ENCODE peak calls at places on chromosomes 7 and 10, in eight cellular contexts. B is PC-9; K is aorta; J is colonic mucosa; I is CD8-positive, alpha-beta memory T cell; S is uterus; Q is K562; Z is HCT116. T is an unnamed sample. For H3K4me1, the result is how much of the 10 kb centered on the place peaks cover.

GRCh38 chr7:86975449-86975848 is 84.0 kb downstream of the ELAPOR2 start:
- DNase-seq in B (no peak), K (no peak), J (no peak), I (no peak), S (no peak), Q (no peak), Z (no peak), T (no peak)

GRCh38 chr7:156680281-156680680 is 39.7 kb downstream of the RNF32 start:
- DNase-seq in B (no peak), K (no peak), J (no peak), I (no peak), S (no peak), Q (no peak), Z (no peak), T (no peak)

GRCh38 chr10:110141747-110142625 is 65.4 kb upstream of the MXI1 start:
- DNase-seq in B (no peak), K (no peak), J (no peak), I (no peak), S (no peak), Q (no peak), Z (no peak), T (peak)

GRCh38 chr7:159122276-159122675 is 22.4 kb downstream of the VIPR2 start:
- DNase-seq in B (no peak), K (no peak), J (no peak), I (no peak), S (no peak), Q (no peak), Z (no peak), T (no peak)

GRCh38 chr10:59550061-59550460 is 159.6 kb downstream of the SLC16A9 start:
- DNase-seq in B (no peak), K (no peak), J (no peak), I (no peak), S (no peak), Q (no peak), Z (no peak), T (no peak)

GRCh38 chr10:71076473-71077142 is 135.8 kb upstream of the UNC5B start:
- DNase-seq in B (no peak), K (peak), J (no peak), I (no peak), S (no peak), Q (no peak), Z (no peak), T (no peak)

GRCh38 chr10:127012769-127013152 is 107.5 kb downstream of the DOCK1 start:
- DNase-seq in B (peak), K (peak), J (peak), I (no peak), S (no peak), Q (no peak), Z (peak), T (no peak)

GRCh38 chr7:84506151-84506550 is 311.6 kb upstream of the SEMA3A start:
- DNase-seq in B (no peak), K (no peak), J (no peak), I (no peak), S (no peak), Q (no peak), Z (no peak), T (no peak)

GRCh38 chr10:32942081-32942480 is 15.9 kb downstream of the ITGB1 start:
- DNase-seq in B (no peak), K (no peak), J (no peak), I (no peak), S (no peak), Q (no peak), Z (no peak), T (no peak)

GRCh38 chr10:125882596-125882995 is 1.5 kb upstream of the DHX32 start:
- DNase-seq in B (no peak), K (no peak), J (no peak), I (no peak), S (no peak), Q (no peak), Z (no peak), T (no peak)

GRCh38 chr10:46328853-46329689 is 42.3 kb downstream of the ANTXRL start:
- DNase-seq in B (no peak), K (no peak), J (no peak), I (no peak), S (no peak), Q (no peak), Z (no peak), T (no peak)

GRCh38 chr7:9890092-9890491 is 1083.6 kb upstream of the PHF14 start:
- DNase-seq in B (no peak), K (no peak), J (no peak), I (no peak), S (no peak), Q (no peak), Z (no peak), T (peak)

GRCh38 chr7:69088185-69088584 is 510.1 kb upstream of the AUTS2 start:
- DNase-seq in B (no peak), K (no peak), J (no peak), I (no peak), S (no peak), Q (no peak), Z (no peak), T (no peak)

GRCh38 chr10:98134117-98134430 is 383 bp upstream of the R3HCC1L start:
- DNase-seq in B (no peak), K (no peak), J (no peak), I (no peak), S (no peak), Q (no peak), Z (no peak), T (no peak)

GRCh38 chr10:79146611-79147130 is 77.9 kb downstream of the ZMIZ1 start:
- DNase-seq in B (no peak), K (peak), J (peak), I (no peak), S (no peak), Q (no peak), Z (no peak), T (no peak)

DNA sequence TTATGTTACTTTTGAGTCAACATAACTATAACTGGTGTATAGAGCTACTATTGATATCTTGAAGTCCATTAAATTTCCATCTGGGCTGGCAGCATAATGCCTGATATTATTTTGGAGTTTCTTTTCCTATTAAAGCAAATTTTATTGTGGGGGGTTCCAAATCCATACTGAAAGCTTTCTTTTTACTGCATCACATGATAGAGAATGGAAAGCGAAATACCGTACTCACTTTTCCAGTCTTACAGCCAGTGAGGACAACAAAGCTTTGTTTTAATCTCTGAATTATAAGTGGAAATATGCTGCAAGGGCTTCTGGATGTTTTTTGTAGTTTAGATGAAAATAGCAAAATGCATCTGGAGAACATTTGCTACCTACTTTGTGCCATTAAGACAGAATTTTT is 477.5 kb upstream of the SEMA3D start:
- DNase-seq in B (no peak), K (no peak), J (no peak), I (no peak), S (no peak), Q (no peak), Z (no peak), T (no peak)
- H3K4me1 ChIP-seq in B (under half), K (under half), J (under half), I (under half), S (under half), Q (under half), Z (under half), T (under half)

DNA sequence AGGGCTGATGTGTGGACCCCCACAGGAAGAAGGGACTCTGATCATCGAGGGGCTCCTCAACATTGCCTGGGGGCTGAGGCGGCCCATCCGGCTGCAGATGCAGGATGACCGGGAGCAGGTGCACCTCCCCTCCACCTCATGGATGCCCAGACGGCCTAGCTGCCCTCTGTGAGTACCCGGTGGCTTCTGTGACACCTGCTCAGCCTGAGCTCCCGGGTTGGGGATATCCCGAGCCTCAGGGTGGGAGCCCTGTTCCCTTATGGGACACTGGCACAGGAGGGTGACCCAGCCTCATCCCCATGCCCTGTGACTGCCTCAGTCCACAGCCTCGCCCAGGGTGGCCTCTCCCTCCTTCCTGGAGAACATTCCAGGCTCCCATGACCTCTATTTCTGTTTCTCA is 3.9 kb upstream of the DEPP1 start:
- DNase-seq in B (no peak), K (no peak), J (no peak), I (no peak), S (peak), Q (no peak), Z (no peak), T (no peak)
- H3K4me1 ChIP-seq in B (half or more), K (under half), J (under half), I (under half), S (under half), Q (under half), Z (half or more), T (under half)

GRCh38 chr10:77872151-77872946 is 54.2 kb downstream of the DLG5 start:
- DNase-seq in B (no peak), K (no peak), J (no peak), I (no peak), S (peak), Q (no peak), Z (no peak), T (no peak)

GRCh38 chr10:77873558-77874380 is 52.8 kb downstream of the DLG5 start:
- DNase-seq in B (peak), K (peak), J (peak), I (peak), S (peak), Q (peak), Z (peak), T (no peak)

GRCh38 chr10:77875730-77876129 is 50.8 kb downstream of the DLG5 start:
- DNase-seq in B (no peak), K (no peak), J (no peak), I (no peak), S (no peak), Q (no peak), Z (no peak), T (no peak)

GRCh38 chr10:77874872-77875271 is 51.7 kb downstream of the DLG5 start:
- DNase-seq in B (no peak), K (no peak), J (no peak), I (no peak), S (no peak), Q (no peak), Z (no peak), T (no peak)

GRCh38 chr10:77872947-77873557 is 53.5 kb downstream of the DLG5 start:
- DNase-seq in B (no peak), K (no peak), J (no peak), I (no peak), S (no peak), Q (no peak), Z (no peak), T (no peak)
- H3K4me1 ChIP-seq in B (under half), K (under half), J (under half), I (under half), S (under half), Q (under half), Z (under half), T (under half)

GRCh38 chr10:75972494-75973276 is 541.3 kb downstream of the LRMDA start:
- DNase-seq in B (no peak), K (no peak), J (no peak), I (no peak), S (peak), Q (no peak), Z (no peak), T (peak)

GRCh38 chr10:75974080-75974479 is 542.7 kb downstream of the LRMDA start:
- DNase-seq in B (no peak), K (no peak), J (no peak), I (no peak), S (no peak), Q (no peak), Z (no peak), T (no peak)

GRCh38 chr10:75978213-75978612 is 546.8 kb downstream of the LRMDA start:
- DNase-seq in B (no peak), K (no peak), J (no peak), I (no peak), S (no peak), Q (no peak), Z (no peak), T (no peak)

GRCh38 chr10:75976681-75977080 is 545.3 kb downstream of the LRMDA start:
- DNase-seq in B (no peak), K (no peak), J (no peak), I (no peak), S (no peak), Q (no peak), Z (no peak), T (no peak)

DNA sequence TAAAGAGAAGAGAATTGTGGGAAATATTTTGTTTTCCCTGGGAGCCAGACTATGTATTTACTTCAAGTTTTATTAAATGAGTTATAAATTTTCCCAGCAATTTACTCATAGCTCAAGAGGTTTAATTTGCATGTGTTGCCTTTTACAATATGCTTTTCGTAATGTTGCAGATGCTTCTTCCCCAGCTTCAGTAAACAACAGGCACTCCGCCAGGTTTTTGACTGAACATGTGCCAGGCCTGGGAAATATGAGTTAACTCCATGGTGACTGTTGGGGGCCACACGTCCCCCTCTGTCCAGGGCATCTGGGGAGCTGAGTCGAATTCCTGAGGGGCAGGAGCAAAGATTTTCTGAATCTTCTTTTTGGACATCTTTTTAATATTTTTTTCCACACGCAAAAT is 545.7 kb downstream of the LRMDA start:
- DNase-seq in B (no peak), K (no peak), J (no peak), I (no peak), S (no peak), Q (no peak), Z (no peak), T (no peak)
- H3K4me1 ChIP-seq in B (under half), K (under half), J (under half), I (under half), S (under half), Q (under half), Z (under half), T (under half)

GRCh38 chr10:44989621-44990301 is 11.0 kb upstream of the ZNF22 start:
- DNase-seq in B (no peak), K (no peak), J (peak), I (no peak), S (no peak), Q (no peak), Z (no peak), T (no peak)

GRCh38 chr10:44988957-44989620 is 10.5 kb upstream of the DEPP1 start:
- DNase-seq in B (no peak), K (no peak), J (peak), I (no peak), S (no peak), Q (no peak), Z (no peak), T (no peak)

GRCh38 chr10:44991571-44991970 is 9.2 kb upstream of the ZNF22 start:
- DNase-seq in B (no peak), K (peak), J (no peak), I (no peak), S (peak), Q (no peak), Z (no peak), T (no peak)

GRCh38 chr10:44990965-44991364 is 9.8 kb upstream of the ZNF22 start:
- DNase-seq in B (no peak), K (no peak), J (peak), I (no peak), S (no peak), Q (no peak), Z (no peak), T (no peak)

DNA sequence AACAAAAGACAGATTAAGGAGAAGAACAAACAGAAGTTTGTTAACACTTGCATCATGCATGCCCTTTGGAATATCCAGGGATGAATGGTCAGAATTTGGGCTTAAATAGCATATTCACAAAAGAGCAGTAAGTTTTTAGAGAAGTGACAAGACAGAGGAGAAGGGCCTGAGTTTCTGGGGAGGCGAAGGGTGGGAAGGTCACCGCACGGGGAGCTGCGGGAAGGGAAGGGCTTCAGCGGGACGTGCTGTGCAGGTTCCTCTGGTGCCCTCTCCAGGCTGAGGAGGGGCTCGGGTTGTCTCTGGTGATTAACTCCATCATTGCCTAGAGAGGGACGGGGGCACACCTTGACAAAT is 10.4 kb upstream of the ZNF22 start:
- DNase-seq in B (no peak), K (no peak), J (no peak), I (no peak), S (no peak), Q (peak), Z (no peak), T (peak)
- H3K4me1 ChIP-seq in B (under half), K (under half), J (under half), I (under half), S (under half), Q (under half), Z (under half), T (under half)

DNA sequence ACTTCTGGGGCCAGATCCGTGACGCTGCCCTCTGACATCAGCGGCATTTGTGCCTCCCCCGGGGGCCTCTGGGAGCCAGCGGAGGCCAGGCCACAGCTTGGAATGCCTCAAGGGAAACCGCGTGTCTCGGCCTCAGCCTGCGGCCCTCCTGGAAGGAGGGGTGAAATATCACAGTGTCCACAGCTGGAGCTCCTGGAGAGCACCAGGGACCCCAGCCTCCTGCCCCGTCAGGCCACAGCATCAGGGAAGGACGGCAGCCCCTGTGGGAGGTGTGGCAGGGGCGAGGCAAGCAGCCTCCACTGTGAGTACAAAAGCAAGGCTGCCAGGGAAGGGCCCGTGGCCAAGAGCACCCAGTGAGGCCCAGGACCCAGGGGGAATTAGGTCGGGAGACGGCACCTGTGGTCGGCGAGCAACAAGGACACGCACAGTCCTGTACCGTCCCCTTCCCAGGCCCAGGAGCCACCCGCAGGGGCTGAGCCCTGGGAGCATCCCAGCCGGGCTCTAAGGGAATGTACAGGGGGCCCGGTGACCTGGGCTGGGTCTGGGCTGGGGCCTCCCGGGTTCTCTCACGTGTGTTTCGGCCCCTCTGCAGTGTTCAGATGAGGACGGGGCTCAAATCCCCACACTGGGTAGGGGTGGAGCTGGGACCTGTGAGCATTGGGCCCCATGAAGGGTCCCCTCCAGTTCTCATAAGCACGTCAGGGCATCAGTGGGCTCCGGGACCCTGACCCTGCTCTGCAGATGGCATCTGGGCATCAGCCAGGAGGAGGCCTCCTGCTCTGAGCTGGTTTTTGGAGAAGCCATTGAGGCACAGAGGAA is 18.7 kb upstream of the KNDC1 start:
- DNase-seq in B (no peak), K (peak), J (no peak), I (no peak), S (peak), Q (no peak), Z (no peak), T (no peak)
- H3K4me1 ChIP-seq in B (under half), K (under half), J (under half), I (under half), S (under half), Q (under half), Z (under half), T (under half)

GRCh38 chr7:13563676-13564075 is 425.8 kb downstream of the ETV1 start:
- DNase-seq in B (no peak), K (no peak), J (no peak), I (no peak), S (no peak), Q (no peak), Z (no peak), T (no peak)

GRCh38 chr7:13563257-13563656 is 426.2 kb downstream of the ETV1 start:
- DNase-seq in B (no peak), K (no peak), J (no peak), I (no peak), S (no peak), Q (no peak), Z (no peak), T (no peak)

DNA sequence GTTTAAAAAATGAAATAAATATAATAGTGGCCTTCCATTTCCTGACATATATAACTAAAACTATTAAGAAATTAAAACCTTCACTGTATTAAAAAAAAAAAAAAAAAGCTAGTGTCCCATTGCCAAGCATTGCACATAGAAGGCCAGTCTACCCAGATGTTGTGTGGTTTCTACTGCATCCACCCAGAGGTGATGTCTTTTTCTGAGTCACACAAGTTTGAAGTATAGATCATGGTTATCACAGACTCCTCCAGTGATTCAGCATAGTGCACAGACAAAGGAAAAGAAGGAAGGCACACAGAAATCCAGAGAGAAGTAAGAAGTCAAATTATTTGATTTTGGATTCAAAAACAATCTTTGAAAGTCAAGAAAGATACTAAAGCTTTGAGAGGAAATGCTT is 429.0 kb downstream of the ETV1 start:
- DNase-seq in B (no peak), K (no peak), J (no peak), I (no peak), S (no peak), Q (no peak), Z (no peak), T (no peak)
- H3K4me1 ChIP-seq in B (under half), K (under half), J (under half), I (under half), S (under half), Q (under half), Z (under half), T (under half)

GRCh38 chr7:131357282-131357880 is 29.7 kb downstream of the MKLN1 start:
- DNase-seq in B (no peak), K (no peak), J (no peak), I (no peak), S (no peak), Q (no peak), Z (no peak), T (no peak)
- H3K4me1 ChIP-seq in B (under half), K (under half), J (under half), I (under half), S (under half), Q (under half), Z (under half), T (under half)

T was measured in BE2C.